ENCODE peak calls at places on chromosome 3, in eight cellular contexts. L is activated CD4-positive, alpha-beta T cell treated with anti-CD3 and anti-CD28 coated beads for 4 hours; N is astrocyte of the cerebellum; K is upper lobe of right lung; A is RWPE1; G is activated CD8-positive, alpha-beta memory T cell treated with anti-CD3 and anti-CD28 coated beads, Interleukin-2, amount 50 U/mL, for 4 hours; U is pons; V is A172. E is an unnamed sample.

GRCh38 chr3:139659511-139659910 is 18.3 kb downstream of the NMNAT3 start:
- DNase-seq in K (no peak), A (no peak), G (no peak), N (no peak), L (no peak), U (no peak), V (no peak), E (no peak)

GRCh38 chr3:137992592-137992991 is 17.4 kb upstream of the CLDN18 start:
- DNase-seq in K (no peak), L (no peak), V (no peak), A (no peak), N (no peak), U (no peak), G (no peak), E (no peak)

GRCh38 chr3:141410861-141411771 is 42.8 kb downstream of the ZBTB38 start:
- DNase-seq in G (peak), A (no peak), V (peak), K (no peak), N (no peak), L (peak), U (peak), E (no peak)

GRCh38 chr3:68953781-68954444 is 21.6 kb upstream of the TAFA4 start:
- DNase-seq in G (no peak), N (no peak), L (no peak), A (no peak), U (peak), K (no peak), V (no peak), E (no peak)

GRCh38 chr3:13013994-13014754 is 59.1 kb downstream of the IQSEC1 start:
- DNase-seq in L (peak), N (no peak), A (no peak), V (no peak), U (no peak), K (no peak), G (peak), E (no peak)

GRCh38 chr3:123389338-123389910 is 59.5 kb downstream of the ADCY5 start:
- DNase-seq in A (no peak), N (no peak), L (no peak), V (no peak), G (no peak), K (no peak), U (no peak), E (no peak)

GRCh38 chr3:20256144-20256543 is 70.1 kb upstream of the SGO1 start:
- DNase-seq in V (peak), U (peak), L (no peak), N (peak), G (no peak), A (no peak), K (no peak), E (no peak)

GRCh38 chr3:113615976-113616375 is 80.5 kb downstream of the USF3 start:
- DNase-seq in N (no peak), U (no peak), L (no peak), G (no peak), A (no peak), V (no peak), K (no peak), E (no peak)

GRCh38 chr3:136535906-136536305 is 216.3 kb downstream of the STAG1 start:
- DNase-seq in G (no peak), A (peak), N (no peak), V (no peak), L (no peak), K (no peak), U (no peak), E (no peak)

GRCh38 chr3:36763850-36764703 is at the start of gene DCLK3:
- DNase-seq in A (no peak), K (no peak), V (no peak), G (no peak), N (no peak), U (no peak), L (no peak), E (no peak)